ENCODE peak calls at places on chromosome 17, in five cellular contexts. V is endothelial cell, G is RWPE1, P is Caco-2, F is GM10248. B is an unnamed sample.

GRCh38 chr17:9116311-9116820 is 95.1 kb downstream of the NTN1 start:
- DNase-seq in V (no peak), G (no peak), P (no peak), F (no peak), B (no peak)

GRCh38 chr17:50256826-50257573 is 17.3 kb upstream of the TMEM92 start:
- DNase-seq in V (no peak), G (no peak), P (no peak), F (peak; percentile 17), B (no peak)

GRCh38 chr17:81515530-81516041 is 3.0 kb upstream of the ACTG1 start:
- DNase-seq in V (no peak), G (no peak), P (peak; percentile 4), F (no peak), B (peak; percentile 70)

GRCh38 chr17:83144421-83145357 is 65.3 kb downstream of the METRNL start:
- DNase-seq in V (no peak), G (no peak), P (no peak), F (peak; percentile 11), B (peak; percentile 5)

GRCh38 chr17:81420769-81421462 is 25.7 kb downstream of the BAHCC1 start:
- DNase-seq in V (no peak), G (no peak), P (no peak), F (no peak), B (no peak)

GRCh38 chr17:83185023-83186002 is 105.9 kb downstream of the METRNL start:
- DNase-seq in V (no peak), G (no peak), P (no peak), F (no peak), B (no peak)

GRCh38 chr17:53150101-53150698 is 672.5 kb upstream of the KIF2B start:
- DNase-seq in V (no peak), G (peak; percentile 2), P (peak; percentile 36), F (no peak), B (no peak)

GRCh38 chr17:31533546-31534155 is 142.2 kb downstream of the RAB11FIP4 start:
- DNase-seq in V (peak; percentile 56), G (peak; percentile 87), P (peak; percentile 34), F (no peak), B (no peak)

GRCh38 chr17:69437475-69437874 is 23.0 kb downstream of the MAP2K6 start:
- DNase-seq in V (no peak), G (no peak), P (no peak), F (no peak), B (no peak)

GRCh38 chr17:27310548-27311110 is 16.7 kb downstream of the WSB1 start:
- DNase-seq in V (no peak), G (no peak), P (no peak), F (no peak), B (no peak)

GRCh38 chr17:11240841-11241610 is at the start of gene SHISA6:
- DNase-seq in V (no peak), G (no peak), P (peak; percentile 7), F (no peak), B (no peak)

GRCh38 chr17:40307691-40308289 is 1.2 kb upstream of the RARA start:
- DNase-seq in V (no peak), G (no peak), P (no peak), F (no peak), B (no peak)

GRCh38 chr17:4542726-4543191 is 12.4 kb downstream of the MYBBP1A start:
- DNase-seq in V (peak; percentile 14), G (no peak), P (no peak), F (no peak), B (no peak)

GRCh38 chr17:27424941-27425340 is 31.3 kb upstream of the KSR1 start:
- DNase-seq in V (no peak), G (no peak), P (no peak), F (no peak), B (peak; percentile 49)

GRCh38 chr17:38896373-38896954 is 26.6 kb downstream of the LASP1 start:
- DNase-seq in V (no peak), G (no peak), P (no peak), F (no peak), B (no peak)

GRCh38 chr17:40168262-40168832 is 8.9 kb upstream of the RAPGEFL1 start:
- DNase-seq in V (no peak), G (peak; percentile 62), P (peak; percentile 68), F (peak; percentile 71), B (peak; percentile 51)

GRCh38 chr17:81195941-81196495 is 26.7 kb downstream of the CEP131 start:
- DNase-seq in V (no peak), G (no peak), P (no peak), F (no peak), B (no peak)

GRCh38 chr17:28324272-28324745 is 5.3 kb downstream of the TMEM97 start:
- DNase-seq in V (no peak), G (no peak), P (no peak), F (no peak), B (peak; percentile 40)

GRCh38 chr17:41659813-41660212 is 28.9 kb upstream of the EIF1 start:
- DNase-seq in V (no peak), G (no peak), P (no peak), F (no peak), B (no peak)

GRCh38 chr17:77352996-77353395 is 212.2 kb downstream of the SEC14L1 start:
- DNase-seq in V (no peak), G (no peak), P (no peak), F (peak; percentile 8), B (peak; percentile 7)

GRCh38 chr17:39365872-39366271 is 35.6 kb downstream of the FBXL20 start:
- DNase-seq in V (no peak), G (no peak), P (no peak), F (no peak), B (no peak)

GRCh38 chr17:28381141-28381825 is 9.8 kb downstream of the SARM1 start:
- DNase-seq in V (peak; percentile 74), G (no peak), P (peak; percentile 78), F (peak; percentile 52), B (no peak)

GRCh38 chr17:16428098-16428882 is 12.9 kb downstream of the TRPV2 start:
- DNase-seq in V (peak; percentile 69), G (no peak), P (peak; percentile 73), F (peak; percentile 67), B (peak; percentile 71)

GRCh38 chr17:15171433-15172047 is 93.6 kb downstream of the PMP22 start:
- DNase-seq in V (peak; percentile 85), G (peak; percentile 55), P (peak; percentile 50), F (peak; percentile 26), B (peak; percentile 85)

GRCh38 chr17:62994931-62995330 is 28.9 kb downstream of the TANC2 start:
- DNase-seq in V (no peak), G (no peak), P (no peak), F (no peak), B (no peak)

GRCh38 chr17:13671771-13672170 is 70.0 kb upstream of the HS3ST3A1 start:
- DNase-seq in V (no peak), G (peak; percentile 9), P (no peak), F (no peak), B (no peak)

GRCh38 chr17:64231567-64232141 is 31.4 kb downstream of the TEX2 start:
- DNase-seq in V (no peak), G (no peak), P (no peak), F (no peak), B (no peak)

GRCh38 chr17:33038740-33039139 is 47.1 kb downstream of the SPACA3 start:
- DNase-seq in V (peak; percentile 73), G (peak; percentile 26), P (peak; percentile 37), F (no peak), B (peak; percentile 29)

GRCh38 chr17:82865996-82866395 is 26.2 kb upstream of the ZNF750 start:
- DNase-seq in V (no peak), G (no peak), P (no peak), F (no peak), B (no peak)

GRCh38 chr17:28346746-28347246 is 10.5 kb downstream of the POLDIP2 start:
- DNase-seq in V (peak; percentile 23), G (no peak), P (peak; percentile 72), F (no peak), B (no peak)

GRCh38 chr17:81057079-81057730 is 22.3 kb downstream of the BAIAP2 start:
- DNase-seq in V (no peak), G (peak; percentile 94), P (peak; percentile 43), F (no peak), B (no peak)

DNA sequence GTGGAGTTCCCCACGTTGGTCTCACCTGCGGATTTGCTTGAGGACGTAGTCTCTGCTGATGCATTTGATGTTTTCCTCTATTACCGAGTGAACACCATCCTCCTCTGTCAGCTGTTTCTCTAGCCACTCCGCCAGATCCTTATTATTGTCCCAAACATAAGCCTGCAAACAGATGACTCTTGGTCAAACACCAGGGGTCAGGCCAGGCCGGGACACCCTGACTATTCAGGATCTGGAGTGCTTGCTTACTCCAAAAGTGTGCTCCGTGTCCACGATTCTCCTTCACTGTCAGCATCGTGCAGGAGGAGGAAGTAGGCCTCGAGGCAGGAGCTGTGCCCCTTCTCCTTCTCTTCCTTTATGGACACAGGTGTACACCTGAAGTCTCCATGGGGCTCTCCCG is 140.2 kb downstream of the AATF start:
- DNase-seq in V (no peak), G (no peak), P (no peak), F (no peak), B (no peak)
- TF ChIP-seq CTCF in V (no peak), G (no peak), P (peak; percentile 30), F (no peak), B (no peak)

GRCh38 chr17:67477687-67478086 is 100.6 kb downstream of the PITPNC1 start:
- DNase-seq in V (no peak), G (peak; percentile 41), P (no peak), F (no peak), B (no peak)

GRCh38 chr17:67475161-67475887 is 98.2 kb downstream of the PITPNC1 start:
- DNase-seq in V (peak; percentile 74), G (peak; percentile 74), P (peak; percentile 71), F (peak; percentile 76), B (peak; percentile 82)

GRCh38 chr17:67476787-67477335 is 99.8 kb downstream of the PITPNC1 start:
- DNase-seq in V (no peak), G (no peak), P (no peak), F (no peak), B (no peak)

GRCh38 chr17:67471118-67471517 is 94.0 kb downstream of the PITPNC1 start:
- DNase-seq in V (no peak), G (no peak), P (no peak), F (no peak), B (no peak)

GRCh38 chr17:67474081-67474661 is 97.1 kb downstream of the PITPNC1 start:
- DNase-seq in V (no peak), G (no peak), P (no peak), F (no peak), B (no peak)
- TF ChIP-seq CTCF in V (no peak), G (no peak), P (no peak), F (no peak), B (no peak)

GRCh38 chr17:57288753-57289121 is 32.4 kb downstream of the MSI2 start:
- DNase-seq in V (no peak), G (no peak), P (no peak), F (no peak), B (no peak)
- TF ChIP-seq CTCF in V (no peak), G (no peak), P (no peak), F (no peak), B (no peak)

DNA sequence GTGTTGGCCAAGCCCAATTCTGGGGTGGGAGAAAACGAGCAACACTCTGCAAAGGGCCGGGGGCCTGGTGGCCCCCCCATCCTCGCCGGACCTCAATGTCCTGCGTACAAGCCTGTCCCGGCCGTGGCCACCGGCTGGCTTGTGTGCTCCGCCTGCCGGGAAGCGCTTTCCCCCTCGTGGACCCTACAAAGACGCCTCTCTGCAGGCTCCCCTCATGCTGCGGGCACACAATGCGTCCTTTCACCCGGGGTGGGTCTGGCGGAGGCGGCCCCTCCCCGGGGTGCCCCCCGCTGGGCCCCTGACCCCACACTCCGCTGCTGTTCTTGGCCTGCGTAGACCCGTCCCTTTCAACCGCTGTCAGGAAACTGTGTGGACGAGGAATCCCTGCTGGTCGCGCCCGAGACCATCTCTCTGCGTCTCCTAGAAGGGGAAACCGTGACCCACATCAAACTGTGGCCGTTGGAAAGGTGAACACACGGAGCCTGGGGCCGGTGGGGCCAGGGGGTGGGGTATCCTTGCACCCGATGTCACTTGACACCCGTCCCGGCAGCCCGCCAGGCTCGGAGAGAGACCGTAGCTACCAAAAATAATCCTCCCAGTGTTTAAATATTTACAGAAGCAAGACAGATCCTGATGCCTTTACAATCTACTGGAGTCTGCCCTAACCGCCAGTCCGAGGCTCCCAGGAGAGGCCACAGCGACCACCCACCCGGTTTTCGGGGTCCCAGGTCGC is 43.6 kb downstream of the TBC1D16 start:
- DNase-seq in V (no peak), G (no peak), P (peak; percentile 75), F (no peak), B (peak; percentile 65)
- TF ChIP-seq CTCF in V (no peak), G (no peak), P (no peak), F (no peak), B (peak; percentile 10)

B was measured in pancreas.